ENCODE peak calls at places on chromosomes 6 and 20, in five cellular contexts. S, K, G, D and X are unnamed samples.

GRCh38 chr6:34656378-34657036 is 40.1 kb downstream of the ILRUN start:
- DNase-seq in S (no peak), K (no peak), G (peak; percentile 37), D (no peak), X (peak; percentile 59)

GRCh38 chr20:49635171-49635570 is 67.2 kb upstream of the PTGIS start:
- DNase-seq in K (no peak), S (peak; percentile 75), G (no peak), D (no peak), X (peak; percentile 90)

GRCh38 chr6:7185561-7185960 is 77.8 kb downstream of the RREB1 start:
- DNase-seq in S (no peak), K (no peak), D (no peak), G (no peak), X (no peak)

GRCh38 chr6:139644821-139645220 is 270.4 kb upstream of the CITED2 start:
- DNase-seq in G (no peak), D (no peak), K (no peak), S (no peak), X (peak; percentile 49)

GRCh38 chr6:106804238-106805016 is 170.1 kb downstream of the CD24 start:
- DNase-seq in S (no peak), D (no peak), G (no peak), K (no peak), X (no peak)

GRCh38 chr6:14921878-14922277 is 324.0 kb upstream of the JARID2 start:
- DNase-seq in K (peak; percentile 94), D (no peak), S (peak; percentile 43), G (no peak), X (no peak)

GRCh38 chr6:34358389-34358906 is 34.0 kb downstream of the NUDT3 start:
- DNase-seq in G (no peak), S (no peak), K (no peak), D (no peak), X (no peak)

GRCh38 chr6:4134841-4135664 is at the start of gene ECI2:
- DNase-seq in S (peak; percentile 85), K (peak; percentile 29), G (peak; percentile 89), D (peak; percentile 84), X (no peak)

GRCh38 chr6:11231564-11232176 is 798 bp downstream of the NEDD9 start:
- DNase-seq in S (peak; percentile 67), G (peak; percentile 50), K (no peak), D (no peak), X (no peak)

GRCh38 chr20:50913976-50914375 is 17.3 kb downstream of the ADNP start:
- DNase-seq in S (no peak), D (no peak), K (no peak), G (peak; percentile 38), X (no peak)

GRCh38 chr6:127458817-127459216 is 372 bp downstream of the KIAA0408 start:
- DNase-seq in S (peak; percentile 60), G (no peak), K (no peak), D (peak; percentile 47), X (peak; percentile 69)

GRCh38 chr6:12233693-12234551 is 56.2 kb upstream of the EDN1 start:
- DNase-seq in S (no peak), D (no peak), G (peak; percentile 80), K (peak; percentile 35), X (peak; percentile 61)

GRCh38 chr20:31815408-31816188 is 3.6 kb upstream of the MYLK2 start:
- DNase-seq in S (no peak), G (no peak), K (no peak), D (peak; percentile 62), X (no peak)

GRCh38 chr6:41732601-41733348 is 2.6 kb downstream of the TFEB start:
- DNase-seq in D (peak; percentile 49), G (no peak), K (no peak), S (no peak), X (no peak)

GRCh38 chr6:135876048-135876447 is 24.5 kb downstream of the PDE7B start:
- DNase-seq in S (no peak), K (no peak), G (no peak), D (no peak), X (no peak)
- H3K27ac ChIP-seq in S (no peak overlapping the region), K (no peak overlapping the region), G (no peak overlapping the region), D (no peak overlapping the region), X (no peak overlapping the region)

GRCh38 chr6:20202699-20203302 is 9.5 kb downstream of the MBOAT1 start:
- DNase-seq in G (peak; percentile 38), D (no peak), S (no peak), K (no peak), X (no peak)
- H3K27ac ChIP-seq in G (peak overlapping the region; percentile 84), D (no peak overlapping the region), S (no peak overlapping the region), K (peak overlapping the region; percentile 92), X (no peak overlapping the region)

GRCh38 chr6:116388924-116389323 is 18.2 kb downstream of the DSE start:
- DNase-seq in D (no peak), G (no peak), K (no peak), S (no peak), X (no peak)
- H3K27ac ChIP-seq in D (no peak overlapping the region), G (no peak overlapping the region), K (no peak overlapping the region), S (no peak overlapping the region), X (no peak overlapping the region)

GRCh38 chr6:158611039-158611438 is 33.5 kb downstream of the DYNLT1 start:
- DNase-seq in D (no peak), G (no peak), S (no peak), K (no peak), X (no peak)
- H3K27ac ChIP-seq in D (no peak overlapping the region), G (no peak overlapping the region), S (no peak overlapping the region), K (no peak overlapping the region), X (peak overlapping the region; percentile 23)

GRCh38 chr20:63892402-63892801 is 2.5 kb upstream of the DNAJC5 start:
- DNase-seq in K (no peak), D (no peak), S (no peak), G (no peak), X (no peak)

GRCh38 chr20:63891061-63892002 is 3.6 kb upstream of the DNAJC5 start:
- DNase-seq in D (no peak), K (no peak), G (no peak), S (no peak), X (no peak)

GRCh38 chr20:63889241-63890200 is 5.4 kb upstream of the DNAJC5 start:
- DNase-seq in K (no peak), G (no peak), S (no peak), D (no peak), X (peak; percentile 70)

GRCh38 chr20:63890616-63891015 is 4.3 kb upstream of the DNAJC5 start:
- DNase-seq in G (no peak), D (no peak), K (no peak), S (no peak), X (no peak)

DNA sequence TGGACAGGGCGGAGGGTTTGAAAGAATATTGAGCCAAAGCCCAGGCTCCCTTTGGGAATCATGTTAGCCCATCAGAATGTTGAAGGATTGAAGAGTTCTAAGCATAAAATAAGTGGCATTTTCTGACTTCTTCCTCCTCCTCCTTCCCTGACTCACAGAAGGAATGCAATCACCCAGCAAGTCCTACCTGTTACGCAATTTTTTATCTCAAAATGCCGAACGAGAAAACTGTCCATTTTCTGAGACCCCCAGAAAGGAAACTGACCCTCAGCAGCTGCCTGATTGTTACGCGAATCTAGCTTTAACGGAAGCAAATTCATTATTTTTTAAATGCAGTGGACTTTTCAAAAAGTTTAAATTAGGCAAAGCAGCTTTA is 4.7 kb upstream of the DNAJC5 start:
- DNase-seq in D (no peak), K (no peak), G (no peak), S (no peak), X (no peak)
- H3K27ac ChIP-seq in D (no peak overlapping the region), K (no peak overlapping the region), G (no peak overlapping the region), S (no peak overlapping the region), X (no peak overlapping the region)